ENCODE peak calls at places on chromosomes 3 and 15, in six cellular contexts. F is adrenal gland, X is heart left ventricle, T is right lobe of liver, L is stomach, E is IMR-90. O is an unnamed sample.

GRCh38 chr15:65132841-65133549 is 613 bp downstream of the PDCD7 start:
- DNase-seq in F (peak), T (peak), E (peak), L (peak), X (peak), O (peak)

GRCh38 chr3:187955076-187955952 is 198.6 kb upstream of the LPP start:
- DNase-seq in F (peak), T (no peak), X (no peak), E (peak), L (no peak), O (no peak)

GRCh38 chr3:132347811-132348210 is 30.6 kb downstream of the ACP3 start:
- DNase-seq in F (no peak), L (no peak), E (no peak), T (no peak), X (no peak), O (no peak)

GRCh38 chr3:197229178-197229577 is 69.2 kb downstream of the DLG1 start:
- DNase-seq in E (no peak), T (no peak), F (no peak), X (no peak), L (no peak), O (no peak)

GRCh38 chr3:62718515-62719320 is 156.5 kb downstream of the CADPS start:
- DNase-seq in F (no peak), E (no peak), T (no peak), X (no peak), L (no peak), O (no peak)

GRCh38 chr3:190326930-190327329 is 4.7 kb upstream of the CLDN1 start:
- DNase-seq in T (no peak), E (peak), F (no peak), L (no peak), X (peak), O (no peak)

GRCh38 chr15:100218411-100218810 is 123.4 kb downstream of the ADAMTS17 start:
- DNase-seq in E (no peak), F (no peak), L (no peak), T (no peak), X (no peak), O (no peak)

GRCh38 chr3:154018100-154018696 is 103.0 kb upstream of the ARHGEF26 start:
- DNase-seq in L (peak), E (peak), X (no peak), F (no peak), T (no peak), O (no peak)

GRCh38 chr3:173875790-173876189 is 478.2 kb downstream of the NLGN1 start:
- DNase-seq in T (no peak), E (no peak), L (no peak), F (no peak), X (no peak), O (no peak)

GRCh38 chr3:193894121-193894863 is 241.7 kb upstream of the HES1 start:
- DNase-seq in X (peak), T (no peak), L (no peak), E (no peak), F (no peak), O (no peak)

GRCh38 chr3:123186695-123187094 is 15.0 kb upstream of the SEC22A start:
- DNase-seq in F (no peak), X (no peak), T (no peak), E (no peak), L (no peak), O (no peak)

GRCh38 chr3:100129944-100130343 is 15.6 kb upstream of the FILIP1L start:
- DNase-seq in E (no peak), T (no peak), X (no peak), L (no peak), F (no peak), O (no peak)

GRCh38 chr3:153734777-153735551 is 386.2 kb upstream of the ARHGEF26 start:
- DNase-seq in L (no peak), X (no peak), E (no peak), T (no peak), F (no peak), O (no peak)

GRCh38 chr15:25675396-25675795 is 187.7 kb downstream of the ATP10A start:
- DNase-seq in X (no peak), E (no peak), F (no peak), L (no peak), T (no peak), O (no peak)

GRCh38 chr3:71987089-71987735 is 202.3 kb upstream of the PROK2 start:
- DNase-seq in T (no peak), X (no peak), E (peak), F (no peak), L (no peak), O (no peak)

GRCh38 chr3:150384517-150385212 is 23.4 kb upstream of the TSC22D2 start:
- DNase-seq in E (peak), L (no peak), X (no peak), F (peak), T (peak), O (peak)

GRCh38 chr15:85527907-85528306 is 147.5 kb downstream of the AKAP13 start:
- DNase-seq in F (no peak), X (peak), E (peak), T (no peak), L (no peak), O (no peak)

GRCh38 chr15:56794150-56794922 is 61.0 kb upstream of the ZNF280D start:
- DNase-seq in E (peak), L (no peak), X (no peak), T (no peak), F (no peak), O (no peak)

GRCh38 chr3:64150527-64151238 is 74.6 kb downstream of the PRICKLE2 start:
- DNase-seq in E (peak), L (peak), T (no peak), F (peak), X (peak), O (no peak)

GRCh38 chr15:29622637-29623036 is 199.6 kb downstream of the TJP1 start:
- DNase-seq in F (no peak), T (no peak), E (no peak), X (no peak), L (no peak), O (no peak)

GRCh38 chr15:74468341-74469032 is 7.5 kb upstream of the UBL7 start:
- DNase-seq in E (no peak), X (no peak), L (no peak), T (no peak), F (no peak), O (no peak)

GRCh38 chr15:74464897-74465296 is 3.9 kb upstream of the UBL7 start:
- DNase-seq in T (no peak), X (no peak), F (no peak), L (no peak), E (no peak), O (no peak)

GRCh38 chr15:74466570-74466969 is 5.6 kb upstream of the UBL7 start:
- DNase-seq in T (no peak), L (no peak), F (no peak), X (no peak), E (no peak), O (no peak)

GRCh38 chr15:74470631-74471396 is 9.9 kb upstream of the UBL7 start:
- DNase-seq in E (no peak), X (no peak), F (no peak), L (no peak), T (no peak), O (no peak)
- TF ChIP-seq POLR2A in E (no peak), X (no peak), F (no peak), L (no peak), T (no peak), O (no peak)

DNA sequence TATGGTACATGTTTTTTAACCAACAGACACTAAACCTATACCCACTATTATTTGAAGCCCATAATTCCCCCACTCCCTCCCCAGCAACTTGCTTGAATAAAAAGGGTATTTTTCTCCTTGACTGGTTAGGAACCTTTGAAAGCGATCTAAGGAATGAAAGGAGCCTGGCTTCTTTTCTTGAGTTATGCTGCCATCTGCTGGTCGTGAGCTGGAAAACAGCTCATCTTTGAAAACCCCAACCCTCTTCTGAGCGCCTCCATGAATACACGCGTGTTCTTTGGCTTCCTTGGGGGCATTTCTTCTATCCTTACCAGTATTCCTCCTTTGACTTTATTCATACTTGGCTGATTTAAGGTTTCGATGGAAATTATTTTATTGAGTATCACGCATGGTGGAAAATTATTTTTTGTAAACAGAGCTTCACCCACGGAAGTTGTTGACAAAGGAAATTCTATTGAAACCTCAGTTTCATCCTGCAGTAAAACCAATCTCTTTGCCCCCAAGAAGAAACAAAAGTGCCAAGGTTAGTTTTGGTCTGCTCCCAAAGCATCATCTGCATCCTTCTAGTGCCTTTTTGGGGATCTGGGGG is 171.6 kb downstream of the SV2B start:
- DNase-seq in L (peak), X (peak), F (peak), E (peak), T (no peak), O (peak)
- TF ChIP-seq CTCF in L (no peak), X (peak), F (peak), E (peak), T (peak), O (peak)

DNA sequence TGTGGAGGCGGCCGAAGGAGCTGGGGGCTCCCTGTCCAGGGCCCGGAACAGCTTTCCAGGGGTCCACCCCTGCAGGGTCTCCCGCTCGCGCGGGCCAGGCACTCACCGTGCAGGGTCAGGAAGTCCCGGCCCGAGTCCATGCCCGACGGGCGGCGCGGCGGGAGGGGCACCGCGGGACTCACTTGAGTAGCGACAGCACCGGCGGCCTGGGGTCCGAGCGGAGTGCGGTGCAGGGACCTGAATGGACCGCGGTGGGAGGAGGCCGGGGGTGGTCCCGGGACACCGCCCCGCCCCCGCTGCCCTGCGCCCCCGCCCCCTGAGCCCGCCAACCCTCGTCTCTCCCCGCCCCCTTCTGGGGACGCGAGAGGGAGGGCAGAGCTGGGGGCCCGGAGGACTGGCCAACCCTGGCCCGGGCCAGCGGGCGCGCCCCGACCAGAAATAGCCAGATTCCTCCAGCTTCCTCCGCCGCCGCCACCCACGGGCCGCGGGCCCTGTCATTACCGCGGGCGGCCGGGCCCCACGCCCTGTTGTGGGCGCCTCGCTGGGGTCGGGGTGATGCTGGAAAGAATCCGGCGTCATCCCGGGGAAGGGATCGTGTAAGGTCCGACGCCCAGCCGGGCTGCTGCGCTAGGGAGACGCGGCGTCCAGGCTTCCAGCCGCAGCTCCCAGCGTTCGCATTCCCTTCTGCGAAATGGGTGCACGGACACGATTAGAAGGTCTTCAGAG is at the start of gene PLCD1:
- DNase-seq in X (peak), E (no peak), F (no peak), L (peak), T (peak), O (peak)
- TF ChIP-seq POLR2A in X (peak), E (no peak), F (no peak), L (no peak), T (no peak), O (no peak)

GRCh38 chr3:112699436-112699978 is 58.6 kb upstream of the CCDC80 start:
- DNase-seq in X (no peak), T (no peak), E (peak), F (no peak), L (no peak), O (no peak)
- TF ChIP-seq CTCF in X (peak), T (no peak), E (peak), F (peak), L (no peak), O (no peak)

DNA sequence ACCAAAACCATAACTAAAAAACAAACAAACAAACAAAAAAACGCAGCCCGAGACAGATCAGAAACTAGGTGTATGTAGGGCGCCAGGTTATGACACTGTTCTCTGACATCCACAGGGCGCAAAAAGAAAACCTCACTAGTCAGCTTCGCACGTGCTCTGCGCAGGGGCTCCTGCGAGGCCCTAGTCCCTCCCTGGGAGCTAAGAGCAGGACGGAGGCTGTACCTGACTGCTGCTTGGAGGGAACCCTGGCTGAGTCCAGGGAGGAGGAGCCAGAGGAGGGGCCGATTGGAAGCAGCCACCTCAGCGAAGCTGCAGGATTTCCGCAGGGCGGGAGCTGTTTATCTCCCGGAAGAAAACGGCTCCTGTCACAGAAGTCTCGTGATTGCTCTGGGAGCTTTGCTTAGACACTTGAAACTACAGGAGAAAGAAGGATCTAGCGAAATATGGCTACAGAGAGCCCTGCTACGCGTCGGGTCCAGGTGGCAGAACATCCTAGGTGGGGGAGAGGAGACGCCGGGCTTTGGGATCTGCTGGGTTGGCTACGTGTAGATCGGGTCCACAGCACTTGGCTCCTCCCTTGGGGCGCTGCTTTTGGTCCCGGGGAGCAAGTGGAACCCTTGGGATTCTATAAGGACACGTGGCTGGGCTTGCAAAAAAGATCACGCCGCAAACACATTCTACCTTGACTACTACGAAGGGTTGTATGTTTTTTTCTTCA is at the start of gene GALK2:
- DNase-seq in L (peak), E (peak), F (peak), X (peak), T (peak), O (peak)
- TF ChIP-seq POLR2A in L (no peak), E (peak), F (peak), X (peak), T (peak), O (peak)

GRCh38 chr15:47407692-47408091 is 309.6 kb upstream of the SEMA6D start:
- DNase-seq in X (no peak), L (no peak), E (no peak), F (no peak), T (no peak), O (no peak)
- TF ChIP-seq CTCF in X (no peak), L (no peak), E (no peak), F (no peak), T (no peak), O (no peak)

GRCh38 chr15:87034886-87035285 is 955.2 kb downstream of the AGBL1 start:
- DNase-seq in E (no peak), X (no peak), L (no peak), T (no peak), F (no peak), O (no peak)
- TF ChIP-seq POLR2A in E (no peak), X (no peak), L (no peak), T (no peak), F (no peak), O (no peak)

DNA sequence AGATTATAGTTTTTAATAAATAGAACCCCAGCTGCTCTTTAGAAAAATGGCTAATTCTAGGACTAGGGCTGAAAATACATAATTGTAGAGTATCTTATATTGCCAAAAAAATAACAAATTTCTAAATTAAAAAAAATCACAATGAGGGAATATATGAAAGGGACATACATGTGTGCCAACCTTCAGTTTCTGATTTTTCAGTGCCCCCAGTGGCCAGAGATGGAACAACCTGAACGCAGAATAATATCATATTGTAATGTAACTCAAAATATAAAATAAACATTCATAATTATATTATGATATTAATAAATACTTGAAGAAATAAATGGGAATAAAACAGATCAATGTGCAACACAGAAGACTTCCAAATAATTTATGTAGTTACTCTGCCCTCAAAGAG is 460.5 kb downstream of the ZNF385D start:
- DNase-seq in T (no peak), F (no peak), L (no peak), X (no peak), E (no peak), O (no peak)
- TF ChIP-seq CTCF in T (peak), F (peak), L (no peak), X (peak), E (peak), O (no peak)

GRCh38 chr3:157660847-157661246 is 157.6 kb upstream of the VEPH1 start:
- DNase-seq in T (no peak), E (no peak), F (no peak), L (no peak), X (no peak), O (no peak)
- TF ChIP-seq POLR2A in T (no peak), E (no peak), F (no peak), L (no peak), X (no peak), O (no peak)

DNA sequence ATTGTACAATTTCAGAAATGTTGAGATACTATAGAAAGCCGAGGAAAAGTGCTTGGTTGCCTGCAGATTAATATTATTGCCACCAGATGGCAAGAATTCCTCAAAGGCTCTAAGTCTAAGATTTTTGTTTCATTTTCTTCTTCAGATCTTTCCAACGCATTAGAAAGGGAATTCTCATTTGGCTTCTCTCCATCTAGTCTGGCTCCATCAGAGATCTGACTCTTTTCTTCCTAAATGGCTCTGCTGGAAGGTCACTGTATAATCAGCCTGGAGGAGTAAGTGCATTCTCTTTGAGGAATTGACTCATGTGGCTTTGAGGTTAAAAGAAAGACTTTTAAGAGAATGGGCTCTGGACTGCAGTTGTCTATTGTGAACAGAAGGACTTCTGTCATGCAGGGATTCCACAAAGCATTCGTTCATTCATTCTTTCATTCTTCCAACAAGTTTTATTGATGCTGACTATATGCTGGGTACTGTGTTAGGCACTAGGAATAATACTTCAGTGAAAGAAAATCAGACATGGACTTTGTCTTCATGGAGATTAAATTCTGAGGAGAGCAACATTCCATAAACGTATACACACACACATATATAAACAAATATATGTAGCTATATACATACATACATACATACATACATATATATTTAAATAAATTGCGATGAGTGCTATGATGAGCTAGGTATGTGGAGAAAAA is 55.3 kb downstream of the SLC28A2 start:
- DNase-seq in T (no peak), F (no peak), X (no peak), L (no peak), E (peak), O (no peak)
- TF ChIP-seq CTCF in T (peak), F (peak), X (peak), L (no peak), E (peak), O (peak)